ENCODE peak calls at places on chromosome 17, in seven cellular contexts. One of them, this sample, is unnamed.

GRCh38 chr17:50423553-50424159 is 2.4 kb upstream of the ACSF2 start:
- DNase-seq in hepatocyte: peak
- DNase-seq in MM.1S: no peak
- DNase-seq in fibroblast of lung: peak
- DNase-seq in neural progenitor cell: no peak
- DNase-seq in OCI-LY7: peak
- DNase-seq in HCT116: peak
- DNase-seq in this sample: peak

GRCh38 chr17:34375598-34375997 is 12.6 kb upstream of the CCL1 start:
- DNase-seq in hepatocyte: no peak
- DNase-seq in MM.1S: no peak
- DNase-seq in fibroblast of lung: no peak
- DNase-seq in neural progenitor cell: no peak
- DNase-seq in OCI-LY7: no peak
- DNase-seq in HCT116: no peak
- DNase-seq in this sample: no peak

GRCh38 chr17:17350491-17351355 is 47.5 kb downstream of the NT5M start:
- DNase-seq in hepatocyte: peak
- DNase-seq in MM.1S: no peak
- DNase-seq in fibroblast of lung: peak
- DNase-seq in neural progenitor cell: peak
- DNase-seq in OCI-LY7: no peak
- DNase-seq in HCT116: no peak
- DNase-seq in this sample: peak

GRCh38 chr17:683040-683439 is 31.6 kb downstream of the VPS53 start:
- DNase-seq in hepatocyte: no peak
- DNase-seq in MM.1S: no peak
- DNase-seq in fibroblast of lung: no peak
- DNase-seq in neural progenitor cell: no peak
- DNase-seq in OCI-LY7: no peak
- DNase-seq in HCT116: no peak
- DNase-seq in this sample: no peak

GRCh38 chr17:19399750-19400450 is 11.1 kb upstream of the RNF112 start:
- DNase-seq in hepatocyte: no peak
- DNase-seq in MM.1S: no peak
- DNase-seq in fibroblast of lung: no peak
- DNase-seq in neural progenitor cell: no peak
- DNase-seq in OCI-LY7: no peak
- DNase-seq in HCT116: no peak
- DNase-seq in this sample: no peak

GRCh38 chr17:15307686-15308085 is 33.7 kb downstream of the TEKT3 start:
- DNase-seq in hepatocyte: no peak
- DNase-seq in MM.1S: no peak
- DNase-seq in fibroblast of lung: no peak
- DNase-seq in neural progenitor cell: no peak
- DNase-seq in OCI-LY7: no peak
- DNase-seq in HCT116: no peak
- DNase-seq in this sample: no peak

GRCh38 chr17:66953661-66954060 is 10.8 kb upstream of the CACNG4 start:
- DNase-seq in hepatocyte: no peak
- DNase-seq in MM.1S: no peak
- DNase-seq in fibroblast of lung: no peak
- DNase-seq in neural progenitor cell: no peak
- DNase-seq in OCI-LY7: no peak
- DNase-seq in HCT116: no peak
- DNase-seq in this sample: no peak

GRCh38 chr17:42174126-42174783 is 6.7 kb downstream of the KCNH4 start:
- DNase-seq in hepatocyte: no peak
- DNase-seq in MM.1S: no peak
- DNase-seq in fibroblast of lung: no peak
- DNase-seq in neural progenitor cell: no peak
- DNase-seq in OCI-LY7: no peak
- DNase-seq in HCT116: no peak
- DNase-seq in this sample: no peak

GRCh38 chr17:33935822-33936221 is 319.3 kb upstream of the CCL2 start:
- DNase-seq in hepatocyte: no peak
- DNase-seq in MM.1S: no peak
- DNase-seq in fibroblast of lung: no peak
- DNase-seq in neural progenitor cell: no peak
- DNase-seq in OCI-LY7: no peak
- DNase-seq in HCT116: no peak
- DNase-seq in this sample: no peak

GRCh38 chr17:51435641-51436091 is 175.3 kb downstream of the UTP18 start:
- DNase-seq in hepatocyte: peak
- DNase-seq in MM.1S: no peak
- DNase-seq in fibroblast of lung: no peak
- DNase-seq in neural progenitor cell: peak
- DNase-seq in OCI-LY7: peak
- DNase-seq in HCT116: peak
- DNase-seq in this sample: peak

GRCh38 chr17:44533533-44534246 is 23.6 kb upstream of the FZD2 start:
- DNase-seq in hepatocyte: peak
- DNase-seq in MM.1S: peak
- DNase-seq in fibroblast of lung: peak
- DNase-seq in neural progenitor cell: peak
- DNase-seq in OCI-LY7: peak
- DNase-seq in HCT116: peak
- DNase-seq in this sample: peak

GRCh38 chr17:42422958-42423712 is at the start of gene CAVIN1:
- DNase-seq in hepatocyte: peak
- DNase-seq in MM.1S: no peak
- DNase-seq in fibroblast of lung: peak
- DNase-seq in neural progenitor cell: peak
- DNase-seq in OCI-LY7: no peak
- DNase-seq in HCT116: peak
- DNase-seq in this sample: peak

GRCh38 chr17:17052462-17053221 is 10.4 kb downstream of the MPRIP start:
- DNase-seq in hepatocyte: no peak
- DNase-seq in MM.1S: no peak
- DNase-seq in fibroblast of lung: no peak
- DNase-seq in neural progenitor cell: no peak
- DNase-seq in OCI-LY7: no peak
- DNase-seq in HCT116: no peak
- DNase-seq in this sample: no peak

GRCh38 chr17:65627892-65628622 is 66.6 kb upstream of the AXIN2 start:
- DNase-seq in hepatocyte: peak
- DNase-seq in MM.1S: peak
- DNase-seq in fibroblast of lung: peak
- DNase-seq in neural progenitor cell: no peak
- DNase-seq in OCI-LY7: no peak
- DNase-seq in HCT116: no peak
- DNase-seq in this sample: no peak

GRCh38 chr17:2023692-2024571 is 1.2 kb downstream of the RTN4RL1 start:
- DNase-seq in hepatocyte: peak
- DNase-seq in MM.1S: no peak
- DNase-seq in fibroblast of lung: peak
- DNase-seq in neural progenitor cell: peak
- DNase-seq in OCI-LY7: no peak
- DNase-seq in HCT116: peak
- DNase-seq in this sample: peak

GRCh38 chr17:71224824-71225575 is 895.8 kb upstream of the SOX9 start:
- DNase-seq in hepatocyte: peak
- DNase-seq in MM.1S: no peak
- DNase-seq in fibroblast of lung: peak
- DNase-seq in neural progenitor cell: no peak
- DNase-seq in OCI-LY7: no peak
- DNase-seq in HCT116: no peak
- DNase-seq in this sample: no peak

GRCh38 chr17:8755590-8756255 is 2.6 kb downstream of the SPDYE4 start:
- DNase-seq in hepatocyte: no peak
- DNase-seq in MM.1S: no peak
- DNase-seq in fibroblast of lung: no peak
- DNase-seq in neural progenitor cell: no peak
- DNase-seq in OCI-LY7: no peak
- DNase-seq in HCT116: no peak
- DNase-seq in this sample: no peak

GRCh38 chr17:52751051-52751450 is 592.5 kb upstream of the CA10 start:
- DNase-seq in hepatocyte: no peak
- DNase-seq in MM.1S: no peak
- DNase-seq in fibroblast of lung: no peak
- DNase-seq in neural progenitor cell: no peak
- DNase-seq in OCI-LY7: no peak
- DNase-seq in HCT116: no peak
- DNase-seq in this sample: no peak

GRCh38 chr17:73393962-73394361 is 82.2 kb upstream of the CDC42EP4 start:
- DNase-seq in hepatocyte: peak
- DNase-seq in MM.1S: no peak
- DNase-seq in fibroblast of lung: peak
- DNase-seq in neural progenitor cell: no peak
- DNase-seq in OCI-LY7: no peak
- DNase-seq in HCT116: peak
- DNase-seq in this sample: peak

GRCh38 chr17:26792486-26792885 is 501.4 kb upstream of the WSB1 start:
- DNase-seq in hepatocyte: no peak
- DNase-seq in MM.1S: no peak
- DNase-seq in fibroblast of lung: peak
- DNase-seq in neural progenitor cell: no peak
- DNase-seq in OCI-LY7: no peak
- DNase-seq in HCT116: no peak
- DNase-seq in this sample: peak

GRCh38 chr17:75724016-75725003 is 3.1 kb downstream of the ITGB4 start:
- DNase-seq in hepatocyte: no peak
- DNase-seq in MM.1S: no peak
- DNase-seq in fibroblast of lung: no peak
- DNase-seq in neural progenitor cell: no peak
- DNase-seq in OCI-LY7: no peak
- DNase-seq in HCT116: no peak
- DNase-seq in this sample: no peak
- H2AFZ ChIP-seq in hepatocyte: no peak
- H2AFZ ChIP-seq in MM.1S: no peak
- H2AFZ ChIP-seq in fibroblast of lung: no peak
- H2AFZ ChIP-seq in neural progenitor cell: no peak
- H2AFZ ChIP-seq in OCI-LY7: no peak
- H2AFZ ChIP-seq in HCT116: no peak
- H2AFZ ChIP-seq in this sample: no peak

DNA sequence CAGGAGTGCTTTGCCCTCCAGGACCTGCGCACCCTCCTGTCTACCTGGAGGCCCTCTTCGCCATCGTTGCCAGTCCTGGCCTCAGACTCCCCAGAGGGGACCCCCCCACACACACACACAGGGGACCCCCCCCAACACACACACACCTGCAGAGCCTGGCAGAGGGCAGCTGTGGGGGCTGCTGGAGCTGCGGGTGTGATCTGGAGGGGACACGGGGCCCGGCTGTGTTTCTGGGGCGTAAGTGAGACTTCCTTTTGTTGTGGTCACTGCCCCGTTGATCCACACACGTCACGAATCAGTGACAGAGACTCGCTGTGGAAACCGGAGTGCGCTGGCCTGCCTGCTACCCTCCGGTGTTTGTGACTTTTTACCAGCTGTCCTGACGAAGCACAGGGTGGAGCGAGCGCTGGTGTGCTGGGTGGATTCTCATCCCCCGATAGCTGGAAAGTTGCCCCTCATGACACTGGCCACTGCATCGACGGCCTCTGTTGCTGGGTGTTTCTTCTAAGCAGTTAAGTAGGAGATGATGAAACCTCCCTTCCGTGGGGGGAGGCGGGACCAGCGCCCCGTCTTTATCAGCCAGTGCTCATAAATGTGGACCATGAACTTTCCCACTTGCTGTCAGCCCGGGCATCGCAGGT is 2.3 kb downstream of the METRNL start:
- DNase-seq in hepatocyte: peak
- DNase-seq in MM.1S: no peak
- DNase-seq in fibroblast of lung: no peak
- DNase-seq in neural progenitor cell: no peak
- DNase-seq in OCI-LY7: no peak
- DNase-seq in HCT116: no peak
- DNase-seq in this sample: no peak
- H2AFZ ChIP-seq in hepatocyte: no peak
- H2AFZ ChIP-seq in MM.1S: no peak
- H2AFZ ChIP-seq in fibroblast of lung: no peak
- H2AFZ ChIP-seq in neural progenitor cell: no peak
- H2AFZ ChIP-seq in OCI-LY7: no peak
- H2AFZ ChIP-seq in HCT116: no peak
- H2AFZ ChIP-seq in this sample: no peak

DNA sequence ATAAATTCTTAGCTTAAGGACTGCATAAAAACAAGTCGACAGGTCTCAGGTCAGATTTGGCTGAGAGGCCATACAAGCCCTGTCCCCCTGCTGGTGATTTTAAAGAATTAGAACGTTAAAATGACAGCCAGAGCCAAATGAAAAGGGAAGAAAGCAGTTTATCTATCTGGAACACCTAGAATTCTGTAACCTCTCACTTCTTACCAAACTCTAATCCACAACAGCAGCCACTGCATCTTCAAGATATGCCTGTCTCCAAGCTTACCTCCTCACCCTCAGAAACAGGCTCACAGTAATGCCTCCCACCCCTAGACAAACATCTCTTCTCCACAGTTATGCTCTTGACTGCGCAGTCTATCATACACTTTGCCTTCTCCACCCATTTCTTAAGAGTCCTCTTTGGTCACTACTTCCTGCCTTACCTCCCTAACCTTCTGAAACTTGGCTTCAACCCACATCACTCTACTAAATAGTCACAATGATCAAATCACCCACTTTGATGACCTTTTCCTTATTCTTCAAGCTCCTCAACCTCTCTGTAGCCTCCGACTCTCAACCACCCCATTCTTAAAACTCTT is 14.2 kb downstream of the ANKFY1 start:
- DNase-seq in hepatocyte: peak
- DNase-seq in MM.1S: peak
- DNase-seq in fibroblast of lung: peak
- DNase-seq in neural progenitor cell: peak
- DNase-seq in OCI-LY7: peak
- DNase-seq in HCT116: no peak
- DNase-seq in this sample: peak
- H2AFZ ChIP-seq in hepatocyte: no peak
- H2AFZ ChIP-seq in MM.1S: no peak
- H2AFZ ChIP-seq in fibroblast of lung: no peak
- H2AFZ ChIP-seq in neural progenitor cell: no peak
- H2AFZ ChIP-seq in OCI-LY7: no peak
- H2AFZ ChIP-seq in HCT116: no peak
- H2AFZ ChIP-seq in this sample: no peak

DNA sequence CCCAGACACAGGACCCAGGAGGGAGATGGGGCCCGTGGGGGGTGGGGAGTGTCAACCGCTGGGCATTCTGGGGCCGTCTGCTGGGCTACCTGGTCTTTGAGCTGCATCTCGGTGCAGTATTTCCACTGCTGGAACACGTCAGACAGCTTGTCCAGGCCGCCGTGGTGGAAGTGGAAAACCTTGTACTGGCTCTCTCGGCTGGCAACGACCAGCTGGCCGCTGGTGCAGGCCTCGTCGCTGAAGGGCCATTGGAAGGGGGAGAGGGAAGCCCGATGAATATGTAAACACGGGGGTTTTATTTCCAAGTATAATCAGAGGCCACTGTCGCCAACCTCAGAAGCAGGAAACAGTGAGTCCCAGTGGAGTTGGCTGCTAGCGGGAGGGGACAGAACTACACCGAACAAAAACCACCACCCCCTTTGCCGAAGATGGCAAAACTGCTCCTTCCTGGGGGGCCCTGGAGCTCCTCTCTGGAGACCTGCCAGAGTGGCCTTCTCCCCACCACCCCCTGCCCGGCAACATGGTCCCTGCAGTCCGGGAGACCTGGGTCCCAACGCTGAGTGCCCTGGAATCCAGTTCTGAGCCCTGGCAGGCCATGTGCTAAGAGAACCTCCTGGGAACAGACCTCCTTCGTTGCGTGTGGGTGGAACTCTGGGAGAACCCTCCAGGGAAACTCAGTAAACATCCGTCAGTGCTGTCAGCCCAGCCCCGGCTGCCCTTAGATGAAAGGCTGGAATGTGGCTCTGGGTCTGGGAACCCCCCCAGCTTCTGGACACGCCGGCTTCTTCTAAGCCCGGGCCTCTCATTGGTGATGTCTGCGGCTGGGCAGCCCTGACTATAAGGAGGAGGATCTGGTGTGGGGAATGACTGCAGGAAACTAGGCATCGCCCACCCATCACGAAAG is 84.1 kb downstream of the TBC1D16 start:
- DNase-seq in hepatocyte: peak
- DNase-seq in MM.1S: no peak
- DNase-seq in fibroblast of lung: peak
- DNase-seq in neural progenitor cell: peak
- DNase-seq in OCI-LY7: no peak
- DNase-seq in HCT116: no peak
- DNase-seq in this sample: no peak
- H2AFZ ChIP-seq in hepatocyte: no peak
- H2AFZ ChIP-seq in MM.1S: no peak
- H2AFZ ChIP-seq in fibroblast of lung: peak
- H2AFZ ChIP-seq in neural progenitor cell: no peak
- H2AFZ ChIP-seq in OCI-LY7: no peak
- H2AFZ ChIP-seq in HCT116: no peak
- H2AFZ ChIP-seq in this sample: no peak